ENCODE peak calls at places on chromosomes 13 and 19, in four cellular contexts. F, E, A and G are unnamed samples. For H3K27me3 and H3K4me1, the result is how much of the 10 kb centered on the place peaks cover.

GRCh38 chr19:19209372-19209771 is 2.4 kb upstream of the NCAN start:
- DNase-seq in F (no peak), A (no peak), E (no peak), G (no peak)

GRCh38 chr13:78576266-78576665 is 27.1 kb downstream of the POU4F1 start:
- DNase-seq in A (no peak), F (no peak), E (no peak), G (no peak)

GRCh38 chr13:37701972-37702371 is 103.4 kb upstream of the POSTN start:
- DNase-seq in A (peak), F (no peak), E (no peak), G (peak)

GRCh38 chr19:10321417-10321797 is 5.6 kb upstream of the FDX2 start:
- DNase-seq in E (no peak), A (no peak), F (no peak), G (no peak)

GRCh38 chr19:17156296-17156946 is 58.7 kb upstream of the USE1 start:
- DNase-seq in F (no peak), E (no peak), A (no peak), G (no peak)

GRCh38 chr19:40908981-40909380 is 26.9 kb upstream of the CYP2A7 start:
- DNase-seq in F (no peak), A (no peak), E (peak), G (no peak)

GRCh38 chr19:12611361-12611699 is 610 bp downstream of the ZNF791 start:
- DNase-seq in F (peak), A (peak), E (no peak), G (peak)

GRCh38 chr19:48560095-48560530 is 8.1 kb downstream of the SULT2B1 start:
- DNase-seq in E (no peak), A (no peak), F (no peak), G (no peak)

GRCh38 chr19:30003862-30004261 is 61.8 kb downstream of the URI1 start:
- DNase-seq in A (no peak), F (no peak), E (no peak), G (no peak)

GRCh38 chr19:8494158-8494557 is 8.3 kb downstream of the PRAM1 start:
- DNase-seq in F (no peak), A (no peak), E (no peak), G (no peak)

GRCh38 chr19:8489591-8490394 is 12.6 kb downstream of the PRAM1 start:
- DNase-seq in E (no peak), F (no peak), A (no peak), G (no peak)

GRCh38 chr19:8490873-8491272 is 11.6 kb downstream of the PRAM1 start:
- DNase-seq in E (no peak), F (no peak), A (no peak), G (no peak)

GRCh38 chr19:8490395-8490760 is 12.1 kb downstream of the PRAM1 start:
- DNase-seq in F (no peak), E (no peak), A (no peak), G (no peak)

DNA sequence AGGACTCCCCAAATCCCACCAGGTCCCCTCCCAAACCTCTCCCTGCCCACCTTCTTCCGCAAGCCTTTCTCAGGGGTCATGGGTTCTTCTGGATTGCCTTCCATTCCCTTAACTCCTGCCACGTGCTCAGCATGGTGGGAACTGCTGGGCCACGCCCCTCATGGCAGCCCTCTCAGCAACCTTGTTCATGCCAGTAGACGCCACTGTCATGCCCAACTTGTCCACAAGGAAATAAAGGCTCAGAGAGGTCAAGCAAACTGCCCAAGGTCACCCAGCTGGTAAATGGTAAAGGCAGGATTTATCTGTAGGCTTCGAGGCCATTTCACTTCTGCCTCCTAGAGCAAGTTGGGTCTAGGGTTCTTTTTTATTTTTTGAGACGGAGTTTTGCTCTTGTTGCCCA is 10.9 kb downstream of the PRAM1 start:
- DNase-seq in F (no peak), A (no peak), E (no peak), G (no peak)
- H3K4me3 ChIP-seq in F (no peak), A (no peak), E (no peak), G (no peak)

GRCh38 chr13:27915301-27916207 is 4.2 kb upstream of the PDX1 start:
- DNase-seq in F (peak), E (no peak), A (no peak), G (no peak)

GRCh38 chr13:27907139-27907787 is 12.5 kb upstream of the PDX1 start:
- DNase-seq in F (no peak), E (no peak), A (no peak), G (no peak)

GRCh38 chr13:27913116-27913515 is 6.7 kb upstream of the PDX1 start:
- DNase-seq in E (no peak), F (no peak), A (no peak), G (no peak)

GRCh38 chr13:27909378-27909777 is 10.4 kb upstream of the PDX1 start:
- DNase-seq in E (no peak), A (no peak), F (no peak), G (no peak)

GRCh38 chr13:27911499-27911898 is 8.3 kb upstream of the PDX1 start:
- DNase-seq in A (no peak), E (no peak), F (no peak), G (no peak)
- H3K27me3 ChIP-seq in A (under half), E (under half), F (under half), G (under half)

GRCh38 chr13:33183431-33184130 is 102.0 kb downstream of the STARD13 start:
- DNase-seq in E (no peak), A (no peak), F (no peak), G (no peak)

GRCh38 chr13:33185853-33186252 is 99.7 kb downstream of the STARD13 start:
- DNase-seq in F (no peak), A (no peak), E (no peak), G (no peak)

GRCh38 chr13:33182729-33183128 is 102.8 kb downstream of the STARD13 start:
- DNase-seq in F (no peak), E (no peak), A (no peak), G (no peak)

GRCh38 chr13:33184530-33184929 is 101.0 kb downstream of the STARD13 start:
- DNase-seq in E (no peak), A (no peak), F (no peak), G (no peak)

DNA sequence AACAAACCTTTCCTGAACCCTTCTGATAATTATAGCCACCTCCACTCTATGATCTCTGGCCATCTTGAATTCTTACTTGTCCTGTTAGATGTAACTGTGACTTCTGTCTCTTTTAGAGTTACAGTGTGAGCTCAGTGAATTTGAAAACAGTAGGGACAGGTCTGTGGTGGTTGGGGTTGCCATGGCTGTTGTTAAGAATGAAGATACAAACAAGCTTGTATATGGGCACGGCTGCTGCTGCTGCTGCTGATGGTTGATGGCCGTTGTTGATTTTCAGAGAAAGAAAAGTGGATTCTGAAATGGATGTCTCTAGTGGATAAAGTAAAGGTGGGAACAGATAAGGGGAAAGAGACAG is 101.4 kb downstream of the STARD13 start:
- DNase-seq in F (no peak), E (no peak), A (no peak), G (no peak)
- H3K4me1 ChIP-seq in F (under half), E (under half), A (half or more), G (under half)

DNA sequence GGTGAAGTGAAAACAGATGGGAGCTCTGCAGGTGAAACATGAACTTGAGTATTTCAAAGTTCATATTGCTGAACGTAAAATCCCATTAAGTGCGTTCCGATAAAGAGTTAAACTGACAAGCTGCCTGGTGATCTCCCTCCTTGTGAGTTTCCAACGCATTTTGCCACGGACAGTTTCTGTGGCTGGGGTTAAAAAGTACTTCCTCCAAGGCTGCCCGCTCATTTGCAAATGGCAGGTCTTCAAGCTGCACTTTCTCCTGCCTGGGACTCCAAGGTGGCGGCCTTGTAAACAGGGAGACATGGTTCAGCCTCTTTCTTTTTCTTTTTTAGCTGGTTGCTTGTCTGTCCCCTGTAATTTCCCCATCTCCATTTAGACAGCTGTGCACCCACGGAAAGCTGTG is 450.5 kb downstream of the FGF9 start:
- DNase-seq in A (no peak), F (no peak), E (no peak), G (no peak)
- H3K4me3 ChIP-seq in A (no peak), F (no peak), E (no peak), G (no peak)

GRCh38 chr19:1291761-1292418 is 6.2 kb downstream of the EFNA2 start:
- DNase-seq in E (no peak), A (no peak), F (no peak), G (no peak)
- H3K27me3 ChIP-seq in E (under half), A (under half), F (under half), G (under half)

GRCh38 chr13:94174009-94174408 is 305.5 kb downstream of the DCT start:
- DNase-seq in A (no peak), E (no peak), F (no peak), G (no peak)

GRCh38 chr13:94177041-94177440 is 302.4 kb downstream of the DCT start:
- DNase-seq in E (no peak), A (no peak), F (no peak), G (no peak)

GRCh38 chr13:94176576-94176975 is 302.9 kb downstream of the DCT start:
- DNase-seq in F (no peak), E (no peak), A (no peak), G (no peak)

GRCh38 chr13:94173312-94173854 is 306.1 kb downstream of the DCT start:
- DNase-seq in A (no peak), E (no peak), F (no peak), G (no peak)

DNA sequence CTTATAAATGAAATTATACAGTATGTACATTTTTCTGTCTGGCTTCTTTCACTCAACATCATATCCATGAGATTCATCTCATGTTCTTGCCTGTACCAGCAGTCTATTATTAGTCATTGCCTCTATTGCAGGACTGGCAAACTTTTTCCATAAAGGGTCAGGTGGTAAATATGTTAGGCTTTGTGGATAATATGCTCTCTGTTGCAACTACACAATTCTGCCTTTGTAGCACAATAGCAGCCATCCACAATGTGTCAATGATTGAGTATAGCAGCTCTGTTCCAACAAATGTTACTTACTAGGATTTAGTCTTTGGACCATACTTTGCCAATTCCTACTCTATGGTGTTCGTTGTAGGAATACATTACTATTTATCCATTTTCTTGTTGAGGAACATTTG is 304.4 kb downstream of the DCT start:
- DNase-seq in E (no peak), A (no peak), F (no peak), G (no peak)
- H3K4me1 ChIP-seq in E (under half), A (under half), F (under half), G (under half)

GRCh38 chr19:4069331-4069959 is 2.7 kb upstream of the ZBTB7A start:
- DNase-seq in E (peak), F (no peak), A (no peak), G (peak)

GRCh38 chr19:4066176-4066606 is 508 bp downstream of the ZBTB7A start:
- DNase-seq in F (peak), A (no peak), E (peak), G (no peak)

GRCh38 chr19:4067396-4068057 is 828 bp upstream of the ZBTB7A start:
- DNase-seq in E (no peak), A (no peak), F (no peak), G (peak)

GRCh38 chr19:4066682-4067395 is at the start of gene ZBTB7A:
- DNase-seq in F (no peak), A (peak), E (peak), G (peak)

DNA sequence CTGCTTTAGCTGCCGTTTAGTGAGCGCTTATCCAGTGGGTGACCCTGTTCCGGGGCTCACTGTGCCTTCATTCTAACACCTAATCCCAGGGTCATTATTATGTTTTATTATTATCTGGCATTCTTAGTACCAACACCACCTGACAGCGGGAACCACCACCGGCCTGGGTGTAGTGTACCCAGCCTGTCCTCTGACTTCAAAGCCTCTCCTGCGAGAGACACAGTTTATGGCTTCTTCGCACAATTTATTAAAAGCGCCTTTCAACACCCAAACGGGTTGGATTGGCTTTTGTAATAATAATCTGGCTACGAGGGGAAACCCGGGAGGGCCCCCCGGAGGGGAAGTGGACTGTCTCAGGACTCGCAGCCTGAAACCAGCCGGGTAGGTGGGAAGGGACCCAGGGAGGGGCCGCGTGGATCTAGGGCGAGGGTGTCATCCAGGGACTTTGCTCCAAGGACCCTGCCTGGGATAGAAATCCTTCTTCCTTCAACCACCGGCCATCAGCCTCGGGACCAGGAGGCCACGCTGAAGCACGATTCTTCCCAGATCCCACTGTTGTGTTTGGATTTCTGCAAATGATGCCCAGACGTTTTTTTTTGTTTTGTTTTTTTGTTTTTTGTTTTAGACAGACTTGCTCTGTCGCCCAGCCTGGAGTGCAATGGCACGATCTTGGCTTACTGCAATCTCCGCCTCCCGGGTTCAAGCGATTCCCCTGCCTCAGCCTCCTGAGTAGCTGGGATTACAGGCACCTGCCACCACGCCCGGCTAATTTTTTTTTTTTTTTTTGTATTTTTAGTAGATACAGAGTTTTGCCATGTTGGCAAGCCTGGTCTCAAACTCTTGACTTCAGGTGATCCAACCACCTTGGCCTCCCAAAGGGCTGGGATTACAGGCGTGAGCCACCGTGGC is 1.6 kb upstream of the ZBTB7A start:
- DNase-seq in A (no peak), F (no peak), E (peak), G (no peak)
- H3K4me3 ChIP-seq in A (peak), F (no peak), E (no peak), G (peak)

DNA sequence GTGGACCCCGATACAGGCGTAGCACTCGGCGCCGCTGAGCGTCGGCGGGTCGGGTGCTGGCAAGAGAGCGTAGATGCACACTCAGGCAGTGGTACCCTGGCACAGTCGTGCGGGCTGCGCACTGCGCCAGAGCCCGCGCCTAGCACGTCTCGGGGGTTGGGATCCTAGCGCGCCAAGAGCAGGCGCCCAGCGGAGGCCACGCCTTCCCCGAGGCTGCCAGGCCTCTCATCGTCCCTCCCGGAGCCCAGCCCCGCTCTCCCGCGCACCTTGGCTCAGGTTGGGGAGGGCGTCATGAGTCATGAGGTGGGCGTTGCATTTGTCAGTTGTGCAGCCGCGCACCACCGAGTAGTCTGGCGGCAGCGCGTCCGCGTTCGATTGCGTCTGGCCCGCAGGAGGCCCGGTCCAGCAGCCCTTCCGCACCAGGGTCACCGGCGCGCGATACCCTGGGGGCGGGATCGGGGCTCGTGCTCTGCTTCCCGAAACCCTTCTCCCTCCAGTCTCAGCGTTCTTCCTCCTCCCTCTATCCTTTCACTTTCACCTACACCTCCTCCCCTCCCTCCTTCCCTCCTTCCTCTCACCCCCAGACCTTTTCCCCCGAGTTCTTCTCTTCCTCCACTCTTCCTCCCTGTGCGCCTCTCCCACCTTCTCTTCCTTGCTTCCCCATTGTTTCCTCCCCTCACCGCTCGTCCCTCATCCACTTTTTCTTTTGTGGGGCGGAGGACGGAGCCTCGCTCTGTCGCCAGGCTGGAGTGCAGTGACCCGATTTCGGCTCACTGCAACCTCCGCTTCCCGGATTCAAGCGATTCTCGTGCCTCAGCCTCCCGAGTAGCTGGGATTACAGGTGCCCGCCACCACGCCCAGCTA is 3.5 kb downstream of the LYPD5 start:
- DNase-seq in A (no peak), E (peak), F (peak), G (no peak)
- H3K27me3 ChIP-seq in A (under half), E (under half), F (under half), G (under half)

GRCh38 chr13:52743569-52743968 is 3.9 kb upstream of the CNMD start:
- DNase-seq in E (no peak), F (no peak), A (no peak), G (no peak)

GRCh38 chr13:52743988-52744387 is 4.4 kb upstream of the CNMD start:
- DNase-seq in F (no peak), E (no peak), A (no peak), G (no peak)

GRCh38 chr13:52749446-52749845 is 9.8 kb upstream of the CNMD start:
- DNase-seq in E (no peak), A (no peak), F (no peak), G (no peak)

GRCh38 chr13:52746141-52746540 is 6.5 kb upstream of the CNMD start:
- DNase-seq in E (no peak), A (no peak), F (no peak), G (no peak)

DNA sequence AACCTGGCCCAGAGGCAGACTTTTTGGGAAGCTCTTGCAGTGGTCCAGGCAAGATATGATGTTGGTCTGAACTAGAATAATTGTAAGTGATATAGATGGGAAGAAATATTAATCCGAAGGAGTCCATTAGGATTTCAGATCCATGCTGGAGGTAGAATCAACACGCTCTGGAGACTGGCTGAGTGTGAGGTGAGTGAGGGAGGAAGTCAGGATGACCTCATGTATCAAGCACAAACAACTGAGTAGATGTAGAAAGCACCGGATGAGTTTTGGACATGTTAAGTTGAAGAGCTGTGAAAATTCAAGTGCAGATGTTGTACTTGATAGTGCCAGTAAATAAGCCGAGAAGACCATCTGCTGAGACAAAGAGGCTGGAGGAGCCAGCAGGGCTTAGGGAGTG is 5.2 kb upstream of the CNMD start:
- DNase-seq in F (no peak), A (no peak), E (no peak), G (no peak)
- H3K4me1 ChIP-seq in F (under half), A (under half), E (under half), G (under half)

DNA sequence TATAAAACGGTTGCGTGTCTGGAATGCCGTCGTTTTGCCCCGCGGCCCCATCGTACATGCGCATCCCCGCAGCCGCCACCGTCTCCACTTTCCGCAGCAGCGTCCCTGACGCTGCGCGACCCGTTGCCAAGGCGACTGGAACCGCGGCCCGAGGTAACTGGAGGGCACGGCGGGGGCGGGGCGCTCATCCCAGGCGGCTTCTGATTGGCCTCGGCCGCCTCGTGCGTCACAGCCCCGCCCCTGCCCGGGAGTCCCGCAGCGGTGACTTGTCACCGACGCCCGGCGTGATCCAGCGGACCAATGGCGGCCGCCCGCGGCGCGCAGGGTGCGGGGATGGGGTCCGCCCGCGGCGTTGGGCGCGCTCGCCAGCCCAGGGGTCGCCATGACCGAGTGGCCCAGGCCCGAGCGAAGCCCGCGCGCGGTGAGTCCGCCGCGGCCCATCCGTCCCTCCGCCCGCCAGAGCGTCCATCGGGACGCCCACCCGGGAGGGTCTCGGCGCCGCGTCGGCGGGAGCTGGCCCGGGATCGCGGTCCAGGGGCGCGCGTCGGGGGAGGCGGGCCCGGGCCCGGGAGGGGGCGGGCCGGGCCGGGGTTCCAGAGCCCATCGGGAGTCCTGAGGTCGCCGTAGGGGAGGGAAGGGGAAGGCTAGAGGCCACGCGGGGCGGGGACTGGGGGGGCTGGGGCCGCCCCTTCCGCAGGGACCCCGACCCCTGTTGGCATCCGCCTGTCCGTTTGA is at the start of gene ZSCAN1:
- DNase-seq in F (peak), A (peak), E (no peak), G (peak)
- H3K4me3 ChIP-seq in F (peak), A (peak), E (no peak), G (peak)